ENCODE peak calls at places on chromosomes 11 and 22, in seven cellular contexts. H is caudate nucleus, W is C1 segment of cervical spinal cord, G is pancreas, K is posterior vena cava, C is left ventricle myocardium inferior, L is kidney glomerular epithelial cell. D is an unnamed sample.

GRCh38 chr22:33917744-33918406 is 2.4 kb downstream of the LARGE1 start:
- DNase-seq in H (no peak), W (no peak), G (no peak), K (no peak), C (no peak), L (no peak), D (no peak)

GRCh38 chr11:11020747-11021149 is 162.9 kb upstream of the ZBED5 start:
- DNase-seq in H (no peak), W (no peak), G (no peak), K (no peak), C (no peak), L (no peak), D (no peak)

GRCh38 chr22:42680648-42681047 is 31.5 kb upstream of the CYB5R3 start:
- DNase-seq in H (no peak), W (no peak), G (no peak), K (peak), C (no peak), L (peak), D (no peak)

GRCh38 chr11:110070176-110070575 is 23.0 kb upstream of the ZC3H12C start:
- DNase-seq in H (no peak), W (no peak), G (no peak), K (no peak), C (no peak), L (no peak), D (no peak)

GRCh38 chr11:65906602-65907001 is 6.4 kb upstream of the FOSL1 start:
- DNase-seq in H (no peak), W (no peak), G (no peak), K (no peak), C (no peak), L (no peak), D (no peak)

GRCh38 chr11:59901306-59901705 is 22.7 kb downstream of the OOSP3 start:
- DNase-seq in H (no peak), W (no peak), G (no peak), K (no peak), C (no peak), L (no peak), D (no peak)

GRCh38 chr22:19808873-19809478 is 45.7 kb downstream of the GNB1L start:
- DNase-seq in H (no peak), W (no peak), G (no peak), K (peak), C (peak), L (no peak), D (peak)

GRCh38 chr11:48055292-48056132 is 75.2 kb downstream of the PTPRJ start:
- DNase-seq in H (no peak), W (no peak), G (no peak), K (peak), C (no peak), L (peak), D (no peak)

GRCh38 chr11:130631119-130631518 is 182.7 kb downstream of the ADAMTS15 start:
- DNase-seq in H (no peak), W (no peak), G (no peak), K (no peak), C (no peak), L (peak), D (no peak)

GRCh38 chr22:42646569-42647525 is 2.3 kb downstream of the CYB5R3 start:
- DNase-seq in H (no peak), W (no peak), G (peak), K (no peak), C (peak), L (no peak), D (no peak)

GRCh38 chr11:2806351-2807058 is 79.1 kb downstream of the CDKN1C start:
- DNase-seq in H (no peak), W (no peak), G (peak), K (peak), C (peak), L (no peak), D (peak)

GRCh38 chr22:43313497-43314474 is 29.4 kb downstream of the SCUBE1 start:
- DNase-seq in H (no peak), W (no peak), G (no peak), K (no peak), C (peak), L (no peak), D (no peak)

GRCh38 chr11:118263694-118264567 is at the start of gene MPZL2:
- DNase-seq in H (no peak), W (no peak), G (peak), K (no peak), C (peak), L (no peak), D (peak)

GRCh38 chr11:116335891-116336290 is 436.9 kb downstream of the BUD13 start:
- DNase-seq in H (no peak), W (no peak), G (no peak), K (no peak), C (no peak), L (no peak), D (no peak)

GRCh38 chr11:34680918-34681554 is 60.1 kb downstream of the EHF start:
- DNase-seq in H (no peak), W (no peak), G (no peak), K (no peak), C (no peak), L (peak), D (no peak)

GRCh38 chr11:114090976-114091375 is 31.5 kb downstream of the ZBTB16 start:
- DNase-seq in H (no peak), W (no peak), G (no peak), K (no peak), C (no peak), L (no peak), D (no peak)

GRCh38 chr22:44639891-44640617 is 62.0 kb upstream of the PRR5 start:
- DNase-seq in H (no peak), W (no peak), G (no peak), K (peak), C (no peak), L (no peak), D (peak)

D was measured in lower lobe of right lung.